ENCODE peak calls at places on chromosomes 3 and 15, in five cellular contexts. O, G, F, S and X are unnamed samples.

GRCh38 chr15:31309893-31310606 is 16.6 kb upstream of the KLF13 start:
- DNase-seq in O (no peak), G (no peak), F (no peak), S (no peak), X (no peak)

GRCh38 chr3:96213393-96213792 is 601.0 kb upstream of the EPHA6 start:
- DNase-seq in O (no peak), G (no peak), F (no peak), S (no peak), X (no peak)

GRCh38 chr3:31532587-31533168 is at the start of gene STT3B:
- DNase-seq in O (no peak), G (peak; percentile 75), F (peak; percentile 86), S (peak; percentile 33), X (peak; percentile 73)

GRCh38 chr3:5774337-5774736 is 586.8 kb downstream of the EDEM1 start:
- DNase-seq in O (no peak), G (no peak), F (no peak), S (no peak), X (no peak)

GRCh38 chr3:111768571-111769100 is 90.4 kb upstream of the PHLDB2 start:
- DNase-seq in O (peak; percentile 36), G (no peak), F (no peak), S (no peak), X (no peak)

GRCh38 chr3:125351152-125351551 is 24.0 kb downstream of the ZNF148 start:
- DNase-seq in O (no peak), G (no peak), F (no peak), S (no peak), X (no peak)

GRCh38 chr3:142602630-142603339 is 6.6 kb downstream of the PLS1 start:
- DNase-seq in O (no peak), G (no peak), F (peak; percentile 46), S (no peak), X (no peak)

GRCh38 chr3:114706591-114707224 is 412.9 kb downstream of the TIGIT start:
- DNase-seq in O (no peak), G (no peak), F (no peak), S (no peak), X (no peak)

GRCh38 chr3:9501226-9501625 is 52.4 kb downstream of the LHFPL4 start:
- DNase-seq in O (no peak), G (no peak), F (no peak), S (no peak), X (no peak)

GRCh38 chr3:102269401-102269800 is 165.4 kb upstream of the ZPLD1 start:
- DNase-seq in O (no peak), G (no peak), F (no peak), S (no peak), X (no peak)

GRCh38 chr15:89531796-89532537 is 35.6 kb upstream of the RHCG start:
- DNase-seq in O (no peak), G (no peak), F (no peak), S (no peak), X (no peak)

GRCh38 chr3:25621087-25621486 is 43.6 kb downstream of the TOP2B start:
- DNase-seq in O (no peak), G (no peak), F (no peak), S (no peak), X (no peak)

GRCh38 chr3:186322761-186323160 is 39.3 kb downstream of the DGKG start:
- DNase-seq in O (no peak), G (no peak), F (no peak), S (no peak), X (no peak)

GRCh38 chr3:140391041-140391440 is 286.8 kb upstream of the TRIM42 start:
- DNase-seq in O (no peak), G (no peak), F (no peak), S (no peak), X (no peak)

GRCh38 chr15:53625962-53626845 is 133.3 kb downstream of the WDR72 start:
- DNase-seq in O (no peak), G (no peak), F (no peak), S (no peak), X (no peak)

GRCh38 chr3:79167651-79168416 is 600.0 kb downstream of the ROBO1 start:
- DNase-seq in O (no peak), G (no peak), F (no peak), S (no peak), X (no peak)

GRCh38 chr3:37862712-37863551 is 1.3 kb downstream of the CTDSPL start:
- DNase-seq in O (no peak), G (no peak), F (peak; percentile 28), S (no peak), X (no peak)

GRCh38 chr3:10816019-10816862 is at the start of gene SLC6A11:
- DNase-seq in O (no peak), G (no peak), F (no peak), S (no peak), X (no peak)

GRCh38 chr3:62527484-62527883 is 154.1 kb upstream of the FEZF2 start:
- DNase-seq in O (no peak), G (no peak), F (no peak), S (no peak), X (no peak)

GRCh38 chr3:128226794-128227399 is 73.6 kb downstream of the EEFSEC start:
- DNase-seq in O (no peak), G (no peak), F (no peak), S (peak; percentile 29), X (peak; percentile 10)

GRCh38 chr3:22383285-22383684 is 632.3 kb upstream of the ZNF385D start:
- DNase-seq in O (no peak), G (no peak), F (no peak), S (no peak), X (no peak)

GRCh38 chr15:37032091-37032775 is 68.1 kb downstream of the MEIS2 start:
- DNase-seq in O (no peak), G (no peak), F (no peak), S (no peak), X (no peak)

GRCh38 chr3:22012471-22012870 is 261.5 kb upstream of the ZNF385D start:
- DNase-seq in O (no peak), G (no peak), F (no peak), S (no peak), X (no peak)

GRCh38 chr3:58924581-58924980 is 125.2 kb downstream of the CFAP20DC start:
- DNase-seq in O (no peak), G (no peak), F (no peak), S (no peak), X (no peak)

GRCh38 chr3:34934660-34935059 is 704.7 kb upstream of the ARPP21 start:
- DNase-seq in O (no peak), G (no peak), F (no peak), S (no peak), X (no peak)

GRCh38 chr3:8980756-8981257 is 17.5 kb upstream of the RAD18 start:
- DNase-seq in O (no peak), G (no peak), F (no peak), S (no peak), X (no peak)

GRCh38 chr15:101433396-101433795 is 56.1 kb downstream of the PCSK6 start:
- DNase-seq in O (no peak), G (no peak), F (no peak), S (no peak), X (no peak)

GRCh38 chr15:90482124-90483011 is 47.4 kb upstream of the CRTC3 start:
- DNase-seq in O (peak; percentile 59), G (peak; percentile 17), F (peak; percentile 51), S (no peak), X (peak; percentile 16)

GRCh38 chr15:88915354-88915753 is 2.2 kb upstream of the MFGE8 start:
- DNase-seq in O (no peak), G (no peak), F (no peak), S (no peak), X (no peak)

GRCh38 chr3:73605388-73605787 is 19.4 kb downstream of the PDZRN3 start:
- DNase-seq in O (no peak), G (no peak), F (no peak), S (no peak), X (no peak)

GRCh38 chr3:159619341-159619885 is 369.2 kb upstream of the IL12A start:
- DNase-seq in O (no peak), G (no peak), F (no peak), S (no peak), X (no peak)

GRCh38 chr3:170572665-170573253 is 13.1 kb downstream of the SLC7A14 start:
- DNase-seq in O (no peak), G (no peak), F (no peak), S (no peak), X (no peak)

GRCh38 chr15:66684136-66684681 is 17.8 kb upstream of the SMAD6 start:
- DNase-seq in O (no peak), G (no peak), F (no peak), S (no peak), X (no peak)

GRCh38 chr3:43180027-43180426 is 74.1 kb upstream of the POMGNT2 start:
- DNase-seq in O (no peak), G (peak; percentile 22), F (peak; percentile 45), S (no peak), X (no peak)

GRCh38 chr3:141405581-141405980 is 37.3 kb downstream of the ZBTB38 start:
- DNase-seq in O (no peak), G (no peak), F (no peak), S (no peak), X (no peak)

GRCh38 chr15:26179906-26180305 is 316.8 kb upstream of the ATP10A start:
- DNase-seq in O (no peak), G (no peak), F (no peak), S (peak; percentile 79), X (no peak)

GRCh38 chr3:151443583-151443982 is 17.3 kb downstream of the IGSF10 start:
- DNase-seq in O (no peak), G (no peak), F (no peak), S (no peak), X (no peak)

DNA sequence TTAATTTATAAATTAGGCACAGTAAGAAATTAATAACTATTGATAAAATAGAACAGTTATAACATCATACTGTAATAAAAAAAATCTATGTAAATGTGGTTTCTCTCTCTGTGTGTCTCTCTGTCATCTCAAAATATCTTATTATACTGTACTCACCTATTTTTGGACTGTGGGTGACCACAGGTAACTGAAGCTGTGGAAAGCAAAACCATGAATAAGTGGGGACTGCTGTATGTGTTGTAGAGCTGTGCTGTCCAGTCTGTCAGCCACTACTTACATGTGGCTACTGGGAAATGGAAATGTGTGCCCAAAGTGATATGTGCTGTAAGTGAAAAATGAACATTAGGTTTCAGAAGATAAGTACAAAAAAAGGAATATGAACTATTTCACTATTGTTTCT is 145.5 kb downstream of the CNTN4 start:
- DNase-seq in O (no peak), G (no peak), F (no peak), S (no peak), X (no peak)
- H3K9me3 ChIP-seq in O (no peaks in the 10 kb centered on the region), G (no peaks in the 10 kb centered on the region), F (no peaks in the 10 kb centered on the region), S (no peaks in the 10 kb centered on the region), X (no peaks in the 10 kb centered on the region)

GRCh38 chr3:177781686-177782161 is 584.4 kb upstream of the TBL1XR1 start:
- DNase-seq in O (peak; percentile 74), G (no peak), F (peak; percentile 19), S (no peak), X (no peak)
- H3K9me3 ChIP-seq in O (no peaks in the 10 kb centered on the region), G (no peaks in the 10 kb centered on the region), F (no peaks in the 10 kb centered on the region), S (no peaks in the 10 kb centered on the region), X (no peaks in the 10 kb centered on the region)

DNA sequence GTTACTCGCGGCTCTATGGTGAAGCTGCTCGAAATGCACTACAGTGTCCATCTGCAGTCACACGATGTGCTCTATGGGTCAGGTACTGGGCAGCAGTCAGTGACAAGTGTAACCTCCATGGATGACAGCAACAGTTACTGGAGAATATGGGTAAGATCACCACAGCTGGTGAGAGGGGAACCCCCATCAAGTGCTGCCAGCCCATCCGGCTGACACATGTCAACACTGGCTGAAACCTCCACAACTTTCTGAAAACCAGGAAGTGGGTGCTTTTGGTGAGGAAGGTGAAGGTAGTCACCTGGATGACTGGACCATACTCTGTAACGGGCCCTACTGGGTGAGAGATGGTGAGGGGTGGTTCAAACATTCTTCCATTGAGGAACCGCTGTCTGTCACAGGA is 87.4 kb upstream of the C15orf39 start:
- DNase-seq in O (no peak), G (no peak), F (peak; percentile 27), S (no peak), X (no peak)
- H3K9me3 ChIP-seq in O (no peaks in the 10 kb centered on the region), G (no peaks in the 10 kb centered on the region), F (no peaks in the 10 kb centered on the region), S (peaks cover 7% of the 10 kb centered on the region), X (no peaks in the 10 kb centered on the region)

GRCh38 chr15:22227411-22227810 is 147.1 kb downstream of the OR4M2 start:
- DNase-seq in O (no peak), G (no peak), F (no peak), S (no peak), X (no peak)
- H3K9me3 ChIP-seq in O (no peaks in the 10 kb centered on the region), G (no peaks in the 10 kb centered on the region), F (no peaks in the 10 kb centered on the region), S (peaks cover 84% of the 10 kb centered on the region), X (no peaks in the 10 kb centered on the region)